ENCODE peak calls at places on chromosomes 13 and 19, in four cellular contexts. V, C, X and Q are unnamed samples.

GRCh38 chr13:63198076-63198475 is 1782.4 kb upstream of the PCDH20 start:
- DNase-seq in C (peak), X (no peak), V (peak), Q (no peak)

GRCh38 chr13:28623782-28624706 is 34.9 kb upstream of the POMP start:
- DNase-seq in V (peak), X (no peak), C (peak), Q (no peak)

GRCh38 chr13:100098445-100099116 is 9.7 kb downstream of the PCCA start:
- DNase-seq in X (no peak), C (no peak), V (no peak), Q (no peak)

GRCh38 chr19:11364296-11364904 is 9.2 kb downstream of the PLPPR2 start:
- DNase-seq in V (no peak), C (no peak), X (no peak), Q (no peak)

GRCh38 chr13:85108356-85108755 is 690.9 kb downstream of the SLITRK6 start:
- DNase-seq in V (no peak), C (no peak), X (no peak), Q (no peak)

GRCh38 chr19:38455031-38455430 is 21.5 kb downstream of the RYR1 start:
- DNase-seq in V (peak), X (no peak), C (peak), Q (no peak)

GRCh38 chr13:98436379-98436909 is 140.5 kb downstream of the STK24 start:
- DNase-seq in V (no peak), C (no peak), X (no peak), Q (no peak)

GRCh38 chr13:46211116-46211515 is 612 bp upstream of the LRRC63 start:
- DNase-seq in X (no peak), V (no peak), C (no peak), Q (no peak)

GRCh38 chr19:12949363-12950284 is 4.0 kb downstream of the RAD23A start:
- DNase-seq in C (no peak), V (no peak), X (no peak), Q (no peak)

GRCh38 chr13:113034451-113035208 is 65.6 kb downstream of the MCF2L start:
- DNase-seq in C (peak), X (no peak), V (peak), Q (no peak)

DNA sequence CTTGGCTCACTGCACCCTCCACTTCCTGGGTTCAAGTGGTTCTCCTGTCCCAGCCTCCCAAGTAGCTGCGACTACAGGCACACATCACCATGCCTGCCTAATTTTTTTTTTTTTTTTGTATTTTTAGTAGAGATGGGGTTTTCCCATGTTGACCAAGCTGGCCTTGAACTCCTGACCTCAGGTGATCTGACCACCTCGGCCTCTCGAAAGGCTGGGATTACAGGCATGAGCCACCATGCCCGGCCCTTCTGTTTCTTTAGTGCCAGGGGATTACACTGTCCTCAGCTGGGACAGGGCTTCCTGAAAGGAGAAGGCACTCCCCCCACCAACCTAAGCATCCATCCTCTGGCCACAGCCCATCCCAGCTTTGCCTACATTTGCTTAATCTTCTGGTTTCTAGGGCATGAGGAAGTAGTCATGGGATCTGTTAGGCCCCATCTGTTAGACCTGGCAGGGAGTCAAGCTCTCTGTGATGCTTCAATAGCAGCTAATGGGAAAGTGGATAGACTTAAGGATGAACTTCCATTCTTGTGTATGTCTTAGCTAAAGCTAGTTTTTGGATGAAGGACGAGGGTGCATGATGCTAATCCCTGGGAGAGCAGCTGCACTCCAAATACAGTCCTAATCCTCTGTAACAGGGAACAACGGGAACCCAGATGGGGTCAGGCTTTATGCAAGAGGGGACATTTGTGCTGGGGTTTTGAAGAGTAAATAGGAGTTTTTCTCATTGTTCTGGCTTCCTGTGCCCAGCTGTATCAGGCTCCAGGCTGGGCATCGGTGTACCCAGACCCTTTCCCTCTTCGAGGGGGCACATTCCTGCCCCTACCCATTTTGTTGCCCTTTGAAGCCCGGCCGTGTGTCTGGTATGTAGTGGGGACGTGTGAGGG is 2.6 kb downstream of the VAV1 start:
- DNase-seq in V (no peak), X (no peak), C (no peak), Q (no peak)
- H3K4me3 ChIP-seq in V (no peak), X (no peak), C (no peak), Q (no peak)

DNA sequence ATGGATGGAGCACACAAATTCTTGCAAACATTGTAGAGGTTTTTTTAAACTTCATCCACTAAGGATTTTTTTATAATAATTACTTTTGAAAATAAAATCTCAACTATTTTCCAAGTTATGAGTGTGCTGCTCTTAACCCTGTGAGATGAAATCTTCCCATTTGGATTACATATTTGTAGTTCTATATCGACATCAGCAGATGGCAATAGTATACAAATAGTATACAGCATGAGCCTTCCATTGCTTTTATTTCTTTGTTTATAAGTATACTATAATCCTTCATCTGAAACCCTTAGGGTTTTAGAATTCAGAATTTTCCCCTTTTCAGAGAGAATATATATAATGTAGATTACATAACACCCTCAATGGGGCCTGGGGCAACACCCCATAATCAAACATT is 70.5 kb downstream of the GJA3 start:
- DNase-seq in X (no peak), C (peak), V (no peak), Q (no peak)
- TF ChIP-seq CTCF in X (no peak), C (no peak), V (peak), Q (no peak)

GRCh38 chr13:73231456-73231855 is 172.7 kb downstream of the KLF5 start:
- DNase-seq in V (no peak), C (peak), X (no peak), Q (no peak)
- H3K4me3 ChIP-seq in V (no peak), C (no peak), X (no peak), Q (no peak)

GRCh38 chr13:101785858-101786257 is 333.4 kb downstream of the ITGBL1 start:
- DNase-seq in C (peak), V (peak), X (peak), Q (no peak)
- TF ChIP-seq CTCF in C (no peak), V (peak), X (peak), Q (peak)

GRCh38 chr13:39600766-39601165 is 2.2 kb downstream of the LHFPL6 start:
- DNase-seq in C (peak), X (no peak), V (no peak), Q (no peak)

GRCh38 chr13:39601636-39602035 is 1.4 kb downstream of the LHFPL6 start:
- DNase-seq in C (no peak), V (no peak), X (no peak), Q (no peak)

GRCh38 chr13:39602277-39602613 is 748 bp downstream of the LHFPL6 start:
- DNase-seq in V (no peak), X (no peak), C (peak), Q (no peak)

GRCh38 chr13:39597828-39598227 is 5.2 kb downstream of the LHFPL6 start:
- DNase-seq in V (peak), C (peak), X (no peak), Q (no peak)

GRCh38 chr13:39599842-39600241 is 3.2 kb downstream of the LHFPL6 start:
- DNase-seq in X (no peak), C (peak), V (peak), Q (no peak)
- H3K4me3 ChIP-seq in X (no peak), C (peak), V (no peak), Q (peak)

DNA sequence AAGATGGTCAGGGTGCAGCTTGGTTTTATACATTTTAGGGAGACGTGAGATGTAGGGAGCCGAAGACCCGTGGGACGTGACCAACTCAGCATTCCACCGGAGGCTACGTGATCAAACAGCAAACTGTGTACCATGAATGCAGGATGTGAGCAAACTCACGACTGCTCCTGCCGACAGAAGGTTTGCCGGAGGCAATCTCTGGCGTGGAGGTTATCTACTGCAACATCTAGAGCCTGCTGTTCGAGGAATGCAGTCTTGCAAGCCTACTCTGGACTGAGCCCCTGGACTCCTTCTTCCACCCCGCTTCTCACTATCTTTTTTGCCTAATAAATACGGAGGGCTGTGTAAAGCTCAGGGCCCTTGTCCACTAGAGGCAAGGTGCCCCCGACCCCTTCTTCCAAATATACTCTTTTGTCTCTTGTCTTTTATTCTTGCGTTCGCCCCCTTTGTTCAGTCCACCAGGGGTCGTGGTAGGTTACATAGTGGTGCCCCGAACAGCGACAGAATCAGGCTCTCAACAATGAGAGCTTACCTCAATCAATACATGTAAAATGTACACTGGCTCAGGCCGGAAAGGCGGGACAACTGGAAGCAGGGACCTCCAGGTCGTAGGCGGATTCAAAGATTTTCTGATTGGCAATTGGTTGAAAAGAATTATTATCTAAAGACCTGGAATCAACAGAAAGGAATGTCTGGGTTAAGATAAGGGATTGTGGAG is 8.9 kb upstream of the OR1I1 start:
- DNase-seq in C (no peak), X (peak), V (no peak), Q (no peak)
- TF ChIP-seq CTCF in C (no peak), X (no peak), V (no peak), Q (no peak)